ENCODE peak calls at places on chromosomes 2 and 18, in four cellular contexts. One of them, this sample, is unnamed.
A peak's percentile ranks its signal among the peaks of the same experiment; 100 is the strongest.

GRCh38 chr2:236177967-236178909 is 10.1 kb upstream of the GBX2 start:
- DNase-seq in HepG2: peak; percentile 54
- DNase-seq in A549: peak; percentile 85
- DNase-seq in K562: peak; percentile 73
- DNase-seq in this sample: peak; percentile 87

GRCh38 chr18:22639026-22639463 is 221.3 kb upstream of the CTAGE1 start:
- DNase-seq in HepG2: no peak
- DNase-seq in A549: peak; percentile 17
- DNase-seq in K562: no peak
- DNase-seq in this sample: no peak

GRCh38 chr2:39875182-39875913 is 96.3 kb upstream of the THUMPD2 start:
- DNase-seq in HepG2: no peak
- DNase-seq in A549: peak; percentile 33
- DNase-seq in K562: no peak
- DNase-seq in this sample: peak; percentile 13

GRCh38 chr2:74146929-74147728 is 583 bp downstream of the BOLA3 start:
- DNase-seq in HepG2: peak; percentile 51
- DNase-seq in A549: peak; percentile 28
- DNase-seq in K562: peak; percentile 55
- DNase-seq in this sample: peak; percentile 71

GRCh38 chr18:32429427-32429826 is 41.3 kb downstream of the GAREM1 start:
- DNase-seq in HepG2: no peak
- DNase-seq in A549: no peak
- DNase-seq in K562: no peak
- DNase-seq in this sample: no peak

GRCh38 chr2:30230855-30231725 is at the start of gene LBH:
- DNase-seq in HepG2: no peak
- DNase-seq in A549: peak; percentile 87
- DNase-seq in K562: peak; percentile 90
- DNase-seq in this sample: no peak

GRCh38 chr2:65514555-65515195 is 82.3 kb upstream of the SPRED2 start:
- DNase-seq in HepG2: no peak
- DNase-seq in A549: no peak
- DNase-seq in K562: no peak
- DNase-seq in this sample: no peak

GRCh38 chr2:9877026-9877425 is 33.8 kb downstream of the TAF1B start:
- DNase-seq in HepG2: no peak
- DNase-seq in A549: no peak
- DNase-seq in K562: no peak
- DNase-seq in this sample: no peak

GRCh38 chr18:2657043-2657512 is 1.6 kb downstream of the SMCHD1 start:
- DNase-seq in HepG2: no peak
- DNase-seq in A549: no peak
- DNase-seq in K562: no peak
- DNase-seq in this sample: peak; percentile 42

GRCh38 chr2:241904011-241904718 is 34.6 kb downstream of the RTP5 start:
- DNase-seq in HepG2: no peak
- DNase-seq in A549: no peak
- DNase-seq in K562: no peak
- DNase-seq in this sample: no peak

GRCh38 chr18:49955263-49955662 is 141.9 kb upstream of the ACAA2 start:
- DNase-seq in HepG2: no peak
- DNase-seq in A549: no peak
- DNase-seq in K562: no peak
- DNase-seq in this sample: no peak

GRCh38 chr2:3904061-3904460 is 200.7 kb downstream of the DCDC2C start:
- DNase-seq in HepG2: no peak
- DNase-seq in A549: no peak
- DNase-seq in K562: no peak
- DNase-seq in this sample: no peak

GRCh38 chr2:19868705-19869550 is 32.9 kb downstream of the TTC32 start:
- DNase-seq in HepG2: no peak
- DNase-seq in A549: no peak
- DNase-seq in K562: peak; percentile 18
- DNase-seq in this sample: peak; percentile 22

GRCh38 chr2:40281021-40281940 is 170.6 kb downstream of the SLC8A1 start:
- DNase-seq in HepG2: no peak
- DNase-seq in A549: no peak
- DNase-seq in K562: no peak
- DNase-seq in this sample: no peak

GRCh38 chr2:55871637-55872036 is 51.9 kb downstream of the EFEMP1 start:
- DNase-seq in HepG2: no peak
- DNase-seq in A549: no peak
- DNase-seq in K562: no peak
- DNase-seq in this sample: peak; percentile 61

GRCh38 chr2:40534528-40534927 is 82.6 kb upstream of the SLC8A1 start:
- DNase-seq in HepG2: no peak
- DNase-seq in A549: no peak
- DNase-seq in K562: no peak
- DNase-seq in this sample: no peak

GRCh38 chr2:33104052-33104623 is 157.4 kb downstream of the LTBP1 start:
- DNase-seq in HepG2: no peak
- DNase-seq in A549: no peak
- DNase-seq in K562: peak; percentile 33
- DNase-seq in this sample: no peak

DNA sequence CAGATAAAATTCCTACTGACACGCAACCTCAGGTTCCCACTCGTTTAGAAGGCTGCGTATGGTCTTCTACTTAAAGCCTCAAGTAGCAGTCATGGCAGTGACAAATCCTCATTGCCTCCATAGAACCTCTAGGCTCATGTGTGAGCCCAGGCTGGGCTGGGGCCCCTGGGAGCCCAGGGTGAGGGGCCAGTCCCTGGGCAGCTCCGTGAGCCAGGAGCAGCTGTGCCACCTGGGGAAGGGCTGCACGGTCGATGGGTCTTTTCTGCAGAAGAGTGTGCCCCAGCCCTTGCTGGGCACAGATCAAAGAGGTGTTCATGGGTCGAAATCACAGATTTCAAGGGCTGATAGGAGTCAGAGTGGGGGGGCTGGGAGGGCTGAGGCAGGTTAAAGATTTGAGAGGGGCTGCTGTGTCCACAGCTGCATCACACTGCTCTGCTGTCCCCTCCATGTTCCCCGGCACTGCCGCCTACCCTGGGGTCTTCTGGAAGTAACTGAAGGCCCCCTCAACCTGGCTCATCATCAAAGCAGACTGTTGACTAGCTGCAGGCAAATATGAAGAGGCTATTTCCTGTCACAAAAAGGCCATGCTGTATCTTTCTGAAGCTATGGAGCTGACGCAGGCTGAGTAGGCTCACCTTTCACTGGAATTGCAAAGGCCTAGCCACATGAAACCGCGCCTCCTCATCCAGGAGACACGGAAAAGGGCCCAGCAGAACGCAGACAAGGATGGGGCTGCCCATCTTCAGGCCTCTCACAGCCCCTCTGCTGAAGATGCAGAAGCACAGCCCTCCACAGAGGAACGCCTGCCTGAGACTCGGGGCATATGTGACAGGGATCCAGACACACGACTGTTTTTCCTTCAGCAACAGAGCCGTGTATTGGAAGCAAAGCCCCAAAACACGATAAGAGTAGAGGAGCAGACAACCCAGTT is 35.7 kb upstream of the ALPP start:
- DNase-seq in HepG2: no peak
- DNase-seq in A549: no peak
- DNase-seq in K562: no peak
- DNase-seq in this sample: no peak
- TF ChIP-seq MYC in HepG2: no peak
- TF ChIP-seq MYC in A549: no peak
- TF ChIP-seq MYC in K562: no peak
- TF ChIP-seq MYC in this sample: no peak

GRCh38 chr2:227921648-227922047 is 50.2 kb downstream of the DAW1 start:
- DNase-seq in HepG2: no peak
- DNase-seq in A549: no peak
- DNase-seq in K562: no peak
- DNase-seq in this sample: no peak
- TF ChIP-seq MYC in HepG2: no peak
- TF ChIP-seq MYC in A549: no peak
- TF ChIP-seq MYC in K562: no peak
- TF ChIP-seq MYC in this sample: no peak

GRCh38 chr2:98464772-98465310 is 20.2 kb downstream of the INPP4A start:
- DNase-seq in HepG2: no peak
- DNase-seq in A549: no peak
- DNase-seq in K562: peak; percentile 35
- DNase-seq in this sample: peak; percentile 96
- TF ChIP-seq MYC in HepG2: no peak
- TF ChIP-seq MYC in A549: no peak
- TF ChIP-seq MYC in K562: peak; percentile 76
- TF ChIP-seq MYC in this sample: peak; percentile 96

GRCh38 chr2:111042772-111043771 is 77.6 kb upstream of the BCL2L11 start:
- DNase-seq in HepG2: no peak
- DNase-seq in A549: no peak
- DNase-seq in K562: no peak
- DNase-seq in this sample: no peak
- TF ChIP-seq MYC in HepG2: no peak
- TF ChIP-seq MYC in A549: no peak
- TF ChIP-seq MYC in K562: no peak
- TF ChIP-seq MYC in this sample: no peak

DNA sequence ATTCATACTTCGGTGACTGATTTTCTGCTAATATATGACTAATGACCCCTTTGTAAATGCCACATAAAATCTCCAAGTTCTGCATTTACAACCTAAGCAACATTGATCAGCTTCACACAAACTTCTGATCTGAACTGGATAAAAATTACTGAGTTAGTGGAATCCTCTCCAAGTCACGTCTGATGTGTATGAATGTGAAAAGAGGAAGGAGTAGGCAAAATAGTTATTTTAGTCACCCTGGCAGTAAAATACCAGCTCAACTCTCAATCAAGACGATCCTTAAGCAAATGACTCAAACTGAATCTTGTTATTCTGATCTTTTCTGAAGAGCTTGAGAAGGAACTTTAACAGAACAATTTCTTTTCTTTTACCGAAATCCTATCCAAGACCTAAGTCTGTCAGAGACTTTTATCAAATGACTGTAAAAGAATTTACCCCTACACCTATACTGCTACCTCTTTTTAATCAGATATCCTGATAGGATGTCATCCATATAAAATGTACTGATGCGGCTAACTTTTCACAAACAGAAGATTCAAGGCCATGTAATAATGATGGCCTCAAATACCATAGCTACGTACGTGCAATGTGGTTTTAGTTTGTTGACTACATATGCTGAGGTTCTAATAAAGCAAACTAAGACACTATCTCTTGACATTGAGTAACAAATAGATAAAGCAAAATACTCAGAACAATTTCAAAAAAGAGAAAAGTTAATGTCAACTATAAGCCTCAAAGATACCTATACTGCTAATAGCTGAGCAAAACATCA is 23.7 kb downstream of the CUL3 start:
- DNase-seq in HepG2: no peak
- DNase-seq in A549: no peak
- DNase-seq in K562: no peak
- DNase-seq in this sample: no peak
- TF ChIP-seq MYC in HepG2: no peak
- TF ChIP-seq MYC in A549: no peak
- TF ChIP-seq MYC in K562: no peak
- TF ChIP-seq MYC in this sample: no peak

GRCh38 chr2:121293450-121294325 is 8.7 kb upstream of the TFCP2L1 start:
- DNase-seq in HepG2: no peak
- DNase-seq in A549: no peak
- DNase-seq in K562: no peak
- DNase-seq in this sample: no peak

GRCh38 chr2:121289271-121289670 is 4.3 kb upstream of the TFCP2L1 start:
- DNase-seq in HepG2: no peak
- DNase-seq in A549: no peak
- DNase-seq in K562: no peak
- DNase-seq in this sample: no peak

GRCh38 chr2:121288454-121289231 is 3.6 kb upstream of the TFCP2L1 start:
- DNase-seq in HepG2: no peak
- DNase-seq in A549: no peak
- DNase-seq in K562: no peak
- DNase-seq in this sample: peak; percentile 78

GRCh38 chr2:121287956-121288355 is 3.0 kb upstream of the TFCP2L1 start:
- DNase-seq in HepG2: no peak
- DNase-seq in A549: no peak
- DNase-seq in K562: no peak
- DNase-seq in this sample: no peak

GRCh38 chr2:121291251-121291580 is 6.2 kb upstream of the TFCP2L1 start:
- DNase-seq in HepG2: no peak
- DNase-seq in A549: no peak
- DNase-seq in K562: no peak
- DNase-seq in this sample: no peak
- TF ChIP-seq MYC in HepG2: no peak
- TF ChIP-seq MYC in A549: no peak
- TF ChIP-seq MYC in K562: no peak
- TF ChIP-seq MYC in this sample: no peak

GRCh38 chr2:151946856-151947523 is 118.8 kb upstream of the ARL5A start:
- DNase-seq in HepG2: peak; percentile 45
- DNase-seq in A549: peak; percentile 60
- DNase-seq in K562: peak; percentile 66
- DNase-seq in this sample: peak; percentile 46
- TF ChIP-seq MYC in HepG2: no peak
- TF ChIP-seq MYC in A549: no peak
- TF ChIP-seq MYC in K562: peak; percentile 14
- TF ChIP-seq MYC in this sample: no peak

GRCh38 chr2:68714866-68715265 is 19.7 kb upstream of the ARHGAP25 start:
- DNase-seq in HepG2: no peak
- DNase-seq in A549: no peak
- DNase-seq in K562: peak; percentile 19
- DNase-seq in this sample: peak; percentile 98
- TF ChIP-seq MYC in HepG2: no peak
- TF ChIP-seq MYC in A549: no peak
- TF ChIP-seq MYC in K562: no peak
- TF ChIP-seq MYC in this sample: no peak

This sample was measured in NB4.